ENCODE peak calls at places on chromosomes 2 and 18, in six cellular contexts. T is activated T-cell treated with anti-CD3 and anti-CD28 coated beads, Interleukin-2, amount 50 U/mL, for 1 hour; K is islet precursor cell; C is epithelial cell of esophagus; L is astrocyte of the spinal cord; W is mucosa of gallbladder. H is an unnamed sample.
A peak's percentile ranks its signal among the peaks of the same experiment; 100 is the strongest.

GRCh38 chr2:37869756-37870155 is 55.3 kb upstream of the RMDN2 start:
- DNase-seq in T (no peak), K (no peak), C (peak; percentile 52), L (peak; percentile 52), W (no peak), H (peak; percentile 18)

GRCh38 chr2:181312515-181312927 is 144.7 kb upstream of the ITGA4 start:
- DNase-seq in T (no peak), K (no peak), C (no peak), L (no peak), W (no peak), H (no peak)

GRCh38 chr2:159137511-159138101 is 148.9 kb downstream of the WDSUB1 start:
- DNase-seq in T (no peak), K (no peak), C (peak; percentile 34), L (no peak), W (no peak), H (peak; percentile 95)

GRCh38 chr2:6556755-6557154 is 309.0 kb downstream of the CMPK2 start:
- DNase-seq in T (no peak), K (peak; percentile 79), C (peak; percentile 88), L (peak; percentile 72), W (no peak), H (peak; percentile 82)

GRCh38 chr2:239194731-239195317 is 206.0 kb downstream of the HDAC4 start:
- DNase-seq in T (no peak), K (peak; percentile 43), C (no peak), L (no peak), W (no peak), H (no peak)

GRCh38 chr18:59464521-59464920 is 105.5 kb upstream of the LMAN1 start:
- DNase-seq in T (no peak), K (no peak), C (no peak), L (no peak), W (no peak), H (no peak)

GRCh38 chr2:182941121-182941713 is 74.8 kb upstream of the FRZB start:
- DNase-seq in T (no peak), K (no peak), C (no peak), L (no peak), W (no peak), H (no peak)

GRCh38 chr18:49016648-49017539 is 66.1 kb upstream of the SMAD7 start:
- DNase-seq in T (no peak), K (peak; percentile 98), C (peak; percentile 88), L (peak; percentile 83), W (peak; percentile 33), H (peak; percentile 78)

GRCh38 chr18:54843302-54843701 is 15.0 kb downstream of the RAB27B start:
- DNase-seq in T (no peak), K (no peak), C (no peak), L (peak; percentile 11), W (no peak), H (no peak)

GRCh38 chr18:67408240-67408639 is 108.3 kb downstream of the DSEL start:
- DNase-seq in T (no peak), K (no peak), C (no peak), L (peak; percentile 28), W (no peak), H (no peak)

H was measured in MCF 10A.